ENCODE peak calls at places on chromosome 1, in six cellular contexts. Q, I, G, C, R and S are unnamed samples.

GRCh38 chr1:118136511-118136937 is 48.5 kb downstream of the SPAG17 start:
- DNase-seq in Q (no peak), I (peak), G (peak), C (no peak), R (peak), S (no peak)

GRCh38 chr1:89274431-89274857 is 1.8 kb upstream of the GBP5 start:
- DNase-seq in Q (no peak), I (no peak), G (no peak), C (no peak), R (peak), S (no peak)

GRCh38 chr1:154431586-154432373 is 26.6 kb downstream of the IL6R start:
- DNase-seq in Q (peak), I (no peak), G (peak), C (no peak), R (no peak), S (no peak)

GRCh38 chr1:41282679-41283317 is 40.7 kb upstream of the SCMH1 start:
- DNase-seq in Q (no peak), I (peak), G (peak), C (no peak), R (no peak), S (no peak)

GRCh38 chr1:57908471-57908870 is 484.6 kb upstream of the DAB1 start:
- DNase-seq in Q (no peak), I (no peak), G (no peak), C (no peak), R (no peak), S (no peak)

GRCh38 chr1:67846538-67846937 is 13.3 kb upstream of the GNG12 start:
- DNase-seq in Q (no peak), I (no peak), G (no peak), C (no peak), R (no peak), S (no peak)

GRCh38 chr1:228739826-228740225 is 4.5 kb downstream of the RHOU start:
- DNase-seq in Q (no peak), I (no peak), G (no peak), C (no peak), R (no peak), S (no peak)

GRCh38 chr1:19169642-19170041 is 40.4 kb downstream of the UBR4 start:
- DNase-seq in Q (no peak), I (peak), G (no peak), C (no peak), R (no peak), S (no peak)

GRCh38 chr1:206687915-206688442 is 3.3 kb downstream of the MAPKAPK2 start:
- DNase-seq in Q (no peak), I (no peak), G (no peak), C (no peak), R (no peak), S (no peak)

GRCh38 chr1:239884776-239885175 is 206.9 kb upstream of the FMN2 start:
- DNase-seq in Q (no peak), I (no peak), G (no peak), C (no peak), R (no peak), S (no peak)

GRCh38 chr1:61139324-61140055 is 57.1 kb downstream of the NFIA start:
- DNase-seq in Q (no peak), I (no peak), G (peak), C (no peak), R (no peak), S (no peak)

GRCh38 chr1:182446033-182446669 is 3.8 kb upstream of the RGSL1 start:
- DNase-seq in Q (no peak), I (no peak), G (peak), C (no peak), R (no peak), S (peak)

GRCh38 chr1:235859775-235860174 is 6.9 kb downstream of the LYST start:
- DNase-seq in Q (no peak), I (no peak), G (no peak), C (no peak), R (no peak), S (no peak)

GRCh38 chr1:37497832-37498231 is 16.7 kb downstream of the MEAF6 start:
- DNase-seq in Q (no peak), I (no peak), G (no peak), C (no peak), R (no peak), S (no peak)